ENCODE peak calls at places on chromosomes 1 and 21, in eight cellular contexts. R is IMR-90; T is Caki2; Z is fibroblast of the aortic adventitia; L is SHP77; U is globus pallidus; D is activated naive CD4-positive, alpha-beta T cell treated with anti-CD3 and anti-CD28 coated beads for 36 hours; P is adrenal gland. E is an unnamed sample.

GRCh38 chr1:172357753-172358152 is 62.7 kb upstream of the C1orf105 start:
- DNase-seq in R (no peak), T (no peak), P (no peak), Z (no peak), D (no peak), U (no peak), L (no peak), E (no peak)

GRCh38 chr1:12040457-12041051 is 21.3 kb downstream of the MIIP start:
- DNase-seq in L (no peak), R (peak; percentile 95), Z (peak; percentile 95), U (no peak), P (no peak), D (no peak), T (peak; percentile 82), E (peak; percentile 58)

GRCh38 chr21:25639922-25640670 is 1.0 kb downstream of the JAM2 start:
- DNase-seq in R (no peak), U (peak; percentile 57), D (peak; percentile 15), T (peak; percentile 5), P (peak; percentile 36), L (no peak), Z (peak; percentile 2), E (no peak)

GRCh38 chr1:197981546-197981945 is 64.4 kb downstream of the LHX9 start:
- DNase-seq in L (no peak), R (no peak), T (no peak), U (no peak), D (no peak), Z (peak; percentile 3), P (no peak), E (no peak)

GRCh38 chr1:1038694-1039093 is 18.8 kb downstream of the AGRN start:
- DNase-seq in L (no peak), Z (no peak), R (no peak), U (no peak), D (no peak), T (no peak), P (no peak), E (no peak)

GRCh38 chr1:11533790-11534787 is 55.1 kb downstream of the DISP3 start:
- DNase-seq in P (no peak), Z (no peak), R (no peak), U (no peak), D (no peak), L (no peak), T (no peak), E (no peak)

GRCh38 chr1:85314726-85315125 is 38.3 kb upstream of the BCL10 start:
- DNase-seq in T (no peak), D (no peak), R (peak; percentile 62), U (no peak), P (no peak), L (no peak), Z (peak; percentile 56), E (no peak)

GRCh38 chr1:25609921-25610320 is 6.7 kb upstream of the MAN1C1 start:
- DNase-seq in U (no peak), L (peak; percentile 57), Z (peak; percentile 52), R (peak; percentile 61), T (no peak), D (no peak), P (no peak), E (no peak)

GRCh38 chr1:201383647-201384405 is 6.3 kb upstream of the TNNT2 start:
- DNase-seq in Z (peak; percentile 82), L (peak; percentile 80), R (peak; percentile 96), P (no peak), D (no peak), U (no peak), T (peak; percentile 22), E (no peak)

GRCh38 chr21:46428987-46429710 is 29.5 kb upstream of the DIP2A start:
- DNase-seq in T (no peak), U (no peak), P (no peak), L (no peak), D (no peak), R (no peak), Z (no peak), E (no peak)

E was measured in LNCaP clone FGC.